ENCODE peak calls at places on chromosomes 16 and 17, in six cellular contexts. I is CD8-positive, alpha-beta T cell; V is T-helper 1 cell; Z is DMS153; Y is NCI-H345; D is H9. T is an unnamed sample.
A peak's percentile ranks its signal among the peaks of the same experiment; 100 is the strongest.

GRCh38 chr17:28901866-28902818 is 737 bp downstream of the DHRS13 start:
- DNase-seq in I (peak; percentile 48), V (peak; percentile 61), Z (no peak), Y (peak; percentile 59), D (no peak), T (no peak)

GRCh38 chr16:85425061-85425662 is 188.0 kb upstream of the GSE1 start:
- DNase-seq in I (no peak), V (no peak), Z (peak; percentile 80), Y (peak; percentile 80), D (no peak), T (no peak)

GRCh38 chr16:11794991-11795886 is 1.8 kb downstream of the ZC3H7A start:
- DNase-seq in I (no peak), V (no peak), Z (no peak), Y (no peak), D (no peak), T (no peak)

GRCh38 chr17:10107320-10108165 is 90.9 kb downstream of the GAS7 start:
- DNase-seq in I (no peak), V (no peak), Z (no peak), Y (no peak), D (no peak), T (no peak)

GRCh38 chr16:3187798-3188674 is at the start of gene OR1F1:
- DNase-seq in I (peak; percentile 67), V (peak; percentile 84), Z (no peak), Y (peak; percentile 58), D (peak; percentile 76), T (no peak)

GRCh38 chr17:50865060-50865867 is 890 bp downstream of the TOB1 start:
- DNase-seq in I (peak; percentile 68), V (peak; percentile 65), Z (no peak), Y (peak; percentile 37), D (peak; percentile 72), T (peak; percentile 83)

GRCh38 chr17:19940722-19941464 is 36.7 kb downstream of the AKAP10 start:
- DNase-seq in I (no peak), V (no peak), Z (no peak), Y (no peak), D (no peak), T (no peak)

GRCh38 chr16:84322749-84323148 is 28.1 kb downstream of the WFDC1 start:
- DNase-seq in I (no peak), V (no peak), Z (no peak), Y (no peak), D (no peak), T (no peak)

GRCh38 chr17:4004517-4005295 is 40.5 kb upstream of the ATP2A3 start:
- DNase-seq in I (peak; percentile 55), V (peak; percentile 33), Z (peak; percentile 9), Y (peak; percentile 36), D (peak; percentile 90), T (no peak)

GRCh38 chr16:28258571-28258970 is 33.8 kb upstream of the SBK1 start:
- DNase-seq in I (no peak), V (no peak), Z (no peak), Y (no peak), D (no peak), T (no peak)

GRCh38 chr17:27290916-27291598 is 2.9 kb upstream of the WSB1 start:
- DNase-seq in I (no peak), V (no peak), Z (peak; percentile 88), Y (peak; percentile 84), D (no peak), T (no peak)

GRCh38 chr17:7548585-7549400 is at the start of gene TNFSF12:
- DNase-seq in I (peak; percentile 52), V (peak; percentile 61), Z (no peak), Y (peak; percentile 12), D (peak; percentile 68), T (peak; percentile 84)

GRCh38 chr17:75695141-75695829 is 26.0 kb upstream of the ITGB4 start:
- DNase-seq in I (no peak), V (no peak), Z (no peak), Y (no peak), D (no peak), T (no peak)

GRCh38 chr16:851209-851810 is 50.8 kb upstream of the GNG13 start:
- DNase-seq in I (no peak), V (no peak), Z (no peak), Y (no peak), D (no peak), T (no peak)

GRCh38 chr16:716250-716607 is 1.3 kb downstream of the METRN start:
- DNase-seq in I (no peak), V (no peak), Z (no peak), Y (no peak), D (peak; percentile 55), T (no peak)

GRCh38 chr16:77403732-77404131 is 31.1 kb downstream of the ADAMTS18 start:
- DNase-seq in I (no peak), V (no peak), Z (no peak), Y (no peak), D (no peak), T (no peak)

GRCh38 chr16:4498546-4499195 is 22.5 kb downstream of the HMOX2 start:
- DNase-seq in I (no peak), V (no peak), Z (no peak), Y (no peak), D (no peak), T (no peak)

GRCh38 chr17:73203135-73203787 is 10.4 kb downstream of the COG1 start:
- DNase-seq in I (no peak), V (peak; percentile 12), Z (no peak), Y (no peak), D (no peak), T (no peak)

GRCh38 chr17:21287703-21288449 is 3.4 kb downstream of the MAP2K3 start:
- DNase-seq in I (peak; percentile 98), V (peak; percentile 97), Z (peak; percentile 32), Y (no peak), D (no peak), T (peak; percentile 98)

GRCh38 chr16:87762071-87762571 is 3.7 kb downstream of the KLHDC4 start:
- DNase-seq in I (peak; percentile 80), V (peak; percentile 17), Z (no peak), Y (no peak), D (no peak), T (no peak)

GRCh38 chr17:4940625-4941021 is 555 bp downstream of the RNF167 start:
- DNase-seq in I (peak; percentile 41), V (peak; percentile 56), Z (no peak), Y (no peak), D (no peak), T (no peak)

GRCh38 chr16:10964039-10964890 is 19.9 kb downstream of the CLEC16A start:
- DNase-seq in I (peak; percentile 75), V (peak; percentile 84), Z (peak; percentile 33), Y (peak; percentile 57), D (peak; percentile 79), T (peak; percentile 90)

GRCh38 chr16:53950677-53951076 is 246.7 kb downstream of the FTO start:
- DNase-seq in I (no peak), V (no peak), Z (peak; percentile 69), Y (peak; percentile 60), D (no peak), T (no peak)